ENCODE peak calls at places on chromosome 1, in nine cellular contexts. V, Z, J, U, G, P, H, E and Y are unnamed samples.

GRCh38 chr1:9670085-9670484 is 18.6 kb downstream of the PIK3CD start:
- DNase-seq in U (no peak), G (no peak), V (no peak), Z (no peak), H (no peak), P (no peak), J (no peak), E (no peak), Y (no peak)

GRCh38 chr1:153597206-153597605 is 15.7 kb downstream of the S100A16 start:
- DNase-seq in H (no peak), J (peak; percentile 22), G (peak; percentile 44), Z (no peak), E (peak; percentile 44), V (no peak), U (no peak), P (no peak), Y (no peak)

GRCh38 chr1:93672069-93672468 is 9.6 kb downstream of the BCAR3 start:
- DNase-seq in Z (peak; percentile 87), J (peak; percentile 82), G (peak; percentile 83), V (peak; percentile 84), H (no peak), U (peak; percentile 82), E (peak; percentile 64), P (no peak), Y (no peak)

GRCh38 chr1:108583757-108584156 is 23.9 kb downstream of the EEIG2 start:
- DNase-seq in V (no peak), P (no peak), E (no peak), U (no peak), H (no peak), Z (no peak), G (no peak), J (no peak), Y (peak; percentile 36)

GRCh38 chr1:228279011-228279721 is 71.3 kb downstream of the OBSCN start:
- DNase-seq in E (no peak), Z (peak; percentile 65), U (no peak), G (no peak), V (no peak), P (peak; percentile 80), H (no peak), J (peak; percentile 5), Y (no peak)

GRCh38 chr1:218430802-218431201 is 85.7 kb downstream of the TGFB2 start:
- DNase-seq in P (no peak), E (no peak), J (no peak), Z (no peak), V (no peak), U (no peak), G (no peak), H (no peak), Y (no peak)

GRCh38 chr1:6445062-6445763 is 20.6 kb downstream of the ESPN start:
- DNase-seq in J (peak; percentile 74), V (peak; percentile 80), P (no peak), G (peak; percentile 60), H (no peak), U (no peak), E (peak; percentile 39), Z (no peak), Y (no peak)

GRCh38 chr1:153967109-153967999 is at the start of gene CREB3L4:
- DNase-seq in J (peak; percentile 92), G (peak; percentile 99), E (peak; percentile 93), P (peak; percentile 93), U (peak; percentile 92), Z (peak; percentile 97), H (peak; percentile 96), V (peak; percentile 93), Y (peak; percentile 82)

GRCh38 chr1:175918364-175918801 is 175.0 kb upstream of the TNR start:
- DNase-seq in P (no peak), U (no peak), G (no peak), J (no peak), V (no peak), H (no peak), E (no peak), Z (no peak), Y (no peak)

GRCh38 chr1:67060811-67061218 is 6.9 kb upstream of the SLC35D1 start:
- DNase-seq in E (peak; percentile 18), U (no peak), H (no peak), V (no peak), P (no peak), J (no peak), G (peak; percentile 60), Z (no peak), Y (no peak)

GRCh38 chr1:157580179-157580827 is 17.6 kb downstream of the FCRL4 start:
- DNase-seq in E (peak; percentile 56), H (no peak), G (peak; percentile 65), V (no peak), U (no peak), J (peak; percentile 24), P (no peak), Z (no peak), Y (peak; percentile 46)

GRCh38 chr1:85563139-85563538 is 17.4 kb upstream of the CCN1 start:
- DNase-seq in V (no peak), J (no peak), P (no peak), U (no peak), E (no peak), H (no peak), G (no peak), Z (no peak), Y (no peak)

GRCh38 chr1:41698916-41699860 is 214.7 kb upstream of the EDN2 start:
- DNase-seq in U (no peak), G (no peak), V (no peak), P (no peak), J (peak; percentile 52), Z (no peak), H (no peak), E (no peak), Y (no peak)

GRCh38 chr1:152444045-152444444 is 30.0 kb upstream of the CRNN start:
- DNase-seq in V (no peak), E (no peak), Z (no peak), J (no peak), G (no peak), H (no peak), P (no peak), U (no peak), Y (peak; percentile 48)

GRCh38 chr1:33342041-33342723 is 21.3 kb upstream of the A3GALT2 start:
- DNase-seq in U (peak; percentile 44), J (peak; percentile 77), Z (peak; percentile 93), G (peak; percentile 89), E (no peak), V (peak; percentile 87), H (no peak), P (no peak), Y (peak; percentile 79)

GRCh38 chr1:12220890-12221289 is 8.9 kb upstream of the VPS13D start:
- DNase-seq in V (no peak), G (no peak), Z (no peak), E (no peak), J (no peak), U (no peak), P (no peak), H (no peak), Y (no peak)

GRCh38 chr1:97252076-97252475 is 530.5 kb downstream of the PTBP2 start:
- DNase-seq in H (peak; percentile 81), J (no peak), E (no peak), U (no peak), P (no peak), V (no peak), G (peak; percentile 20), Z (no peak), Y (peak; percentile 12)

GRCh38 chr1:91829293-91830153 is 56.4 kb downstream of the TGFBR3 start:
- DNase-seq in J (no peak), H (no peak), P (no peak), Z (no peak), U (no peak), V (no peak), G (no peak), E (no peak), Y (no peak)

DNA sequence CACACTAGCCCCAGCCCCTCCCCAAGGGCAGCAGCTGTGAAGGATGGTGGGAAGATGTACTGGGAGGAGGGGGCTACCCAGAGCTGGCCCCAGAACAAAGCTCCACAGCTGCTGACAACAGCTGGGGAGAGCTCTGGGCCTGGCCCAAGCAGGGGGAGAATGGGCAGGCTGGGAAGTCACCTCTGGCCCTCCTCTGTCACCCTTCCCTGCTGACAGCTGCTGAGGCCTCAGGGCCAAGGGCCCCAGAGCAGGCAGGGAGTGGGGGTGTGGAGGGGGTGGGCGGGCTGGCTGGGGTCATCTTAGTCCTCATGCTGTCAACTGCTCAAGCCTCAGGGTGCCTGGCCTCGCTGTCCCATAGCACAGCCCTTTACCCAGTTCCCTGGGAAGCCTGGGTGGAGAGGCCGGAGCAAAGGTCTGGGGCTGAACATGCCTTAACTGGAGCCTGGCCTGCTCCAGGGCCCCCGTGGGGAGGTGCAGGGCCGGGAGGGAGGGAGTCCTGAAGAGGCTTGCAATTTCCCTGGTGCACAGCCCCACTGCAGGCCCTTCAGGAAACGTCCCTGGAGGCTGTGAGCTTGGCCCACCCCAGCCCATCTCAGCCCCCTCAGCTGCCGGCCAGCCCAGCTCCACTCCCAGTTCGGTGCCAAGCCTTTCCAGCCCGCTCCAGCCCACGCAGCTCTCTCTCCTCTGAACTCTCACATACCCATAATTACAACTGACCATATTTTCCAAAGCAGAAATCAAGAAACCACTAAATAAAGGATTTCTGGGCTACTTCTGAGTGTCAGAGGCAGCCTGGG is 25.7 kb downstream of the HSPG2 start:
- DNase-seq in G (no peak), U (peak; percentile 82), E (peak; percentile 69), P (no peak), Z (no peak), J (no peak), V (no peak), H (no peak), Y (no peak)
- H3K4me1 ChIP-seq in G (peaks cover 41% of the 10 kb centered on the region), U (peaks cover 33% of the 10 kb centered on the region), E (peaks cover 73% of the 10 kb centered on the region), P (peaks cover 88% of the 10 kb centered on the region), Z (no peaks in the 10 kb centered on the region), J (peaks cover 88% of the 10 kb centered on the region), V (peaks cover 100% of the 10 kb centered on the region), H (peaks cover 98% of the 10 kb centered on the region), Y (peaks cover 94% of the 10 kb centered on the region)

GRCh38 chr1:63498106-63498505 is 24.9 kb downstream of the ITGB3BP start:
- DNase-seq in E (no peak), J (no peak), U (no peak), H (no peak), V (no peak), P (no peak), G (no peak), Z (no peak), Y (no peak)
- TF ChIP-seq EP300 in E (no peak), J (no peak), U (no peak), H (no peak), V (no peak), P (no peak), G (no peak), Z (no peak), Y (no peak)

GRCh38 chr1:24504560-24504959 is 1.9 kb downstream of the RCAN3 start:
- DNase-seq in J (no peak), P (no peak), E (no peak), H (no peak), Z (no peak), V (no peak), G (no peak), U (no peak), Y (no peak)
- H3K4me1 ChIP-seq in J (peaks cover 4% of the 10 kb centered on the region), P (peaks cover 10% of the 10 kb centered on the region), E (peaks cover 22% of the 10 kb centered on the region), H (peaks cover 30% of the 10 kb centered on the region), Z (peaks cover 2% of the 10 kb centered on the region), V (peaks cover 66% of the 10 kb centered on the region), G (peaks cover 20% of the 10 kb centered on the region), U (no peaks in the 10 kb centered on the region), Y (no peaks in the 10 kb centered on the region)

DNA sequence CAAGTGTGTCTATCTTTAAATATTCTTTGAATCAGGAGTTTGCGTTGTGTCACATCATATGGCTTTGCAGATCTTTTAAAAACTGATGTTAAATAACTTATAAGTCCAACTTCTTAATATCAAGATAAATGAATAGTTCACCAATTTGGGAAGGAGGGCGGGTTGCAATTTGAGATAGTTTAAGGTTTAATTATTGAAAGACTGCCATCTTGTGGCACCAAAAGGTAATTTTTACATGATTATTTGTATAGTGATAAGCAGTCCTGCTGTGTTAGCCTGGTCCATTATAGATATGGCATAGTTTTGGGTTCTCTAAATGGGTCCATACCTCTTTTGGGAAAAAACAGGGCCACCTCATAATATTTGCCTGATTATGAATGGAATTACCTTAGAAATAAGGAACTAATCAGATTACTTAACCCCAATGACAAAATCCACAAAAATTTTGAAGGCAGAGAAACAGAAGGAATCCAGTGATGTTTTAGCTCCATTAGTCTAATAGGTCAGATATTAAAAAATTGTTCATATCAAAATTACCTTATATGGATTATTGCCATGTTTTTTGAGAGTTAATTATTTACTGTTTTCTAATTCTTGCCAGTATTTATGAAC is 64.3 kb downstream of the PRKAA2 start:
- DNase-seq in V (no peak), E (peak; percentile 31), U (no peak), P (no peak), H (no peak), G (peak; percentile 63), J (no peak), Z (no peak), Y (no peak)
- TF ChIP-seq EP300 in V (no peak), E (no peak), U (no peak), P (no peak), H (no peak), G (no peak), J (no peak), Z (no peak), Y (no peak)